ENCODE peak calls at places on chromosome 13, in nine cellular contexts. R is nephron progenitor cell, S is gastrocnemius medialis, V is KG1, N is cardiac muscle cell, M is SJCRH30, Z is iris pigment epithelial cell, U is H9, E is psoas muscle. B is an unnamed sample.

GRCh38 chr13:103794526-103794925 is 728.3 kb upstream of the SLC10A2 start:
- DNase-seq in R (no peak), S (no peak), V (no peak), N (no peak), M (no peak), Z (no peak), U (no peak), E (no peak), B (no peak)

GRCh38 chr13:61765940-61766666 is 350.5 kb upstream of the PCDH20 start:
- DNase-seq in R (no peak), S (no peak), V (no peak), N (no peak), M (no peak), Z (no peak), U (no peak), E (no peak), B (no peak)

GRCh38 chr13:45564108-45564507 is 51.4 kb downstream of the ERICH6B start:
- DNase-seq in R (no peak), S (no peak), V (no peak), N (peak; percentile 39), M (peak; percentile 30), Z (peak; percentile 79), U (no peak), E (no peak), B (no peak)

GRCh38 chr13:46624353-46624752 is 71.4 kb downstream of the LRCH1 start:
- DNase-seq in R (no peak), S (no peak), V (no peak), N (no peak), M (no peak), Z (no peak), U (no peak), E (no peak), B (no peak)

GRCh38 chr13:39196957-39197644 is 158.8 kb downstream of the NHLRC3 start:
- DNase-seq in R (no peak), S (no peak), V (no peak), N (no peak), M (no peak), Z (peak; percentile 1), U (no peak), E (no peak), B (no peak)

GRCh38 chr13:28754698-28755545 is 36.2 kb upstream of the SLC46A3 start:
- DNase-seq in R (no peak), S (no peak), V (peak; percentile 78), N (peak; percentile 12), M (no peak), Z (peak; percentile 61), U (peak; percentile 67), E (peak; percentile 60), B (peak; percentile 83)

GRCh38 chr13:20118268-20119140 is 42.3 kb downstream of the GJA3 start:
- DNase-seq in R (peak; percentile 52), S (peak; percentile 37), V (no peak), N (peak; percentile 36), M (peak; percentile 70), Z (peak; percentile 34), U (peak; percentile 70), E (peak; percentile 64), B (no peak)

GRCh38 chr13:31786011-31786410 is 46.7 kb downstream of the RXFP2 start:
- DNase-seq in R (no peak), S (no peak), V (no peak), N (no peak), M (no peak), Z (peak; percentile 47), U (no peak), E (no peak), B (no peak)

GRCh38 chr13:30333601-30334000 is 26.2 kb upstream of the KATNAL1 start:
- DNase-seq in R (no peak), S (no peak), V (no peak), N (no peak), M (no peak), Z (no peak), U (no peak), E (no peak), B (no peak)

GRCh38 chr13:113763961-113764792 is 5.2 kb downstream of the TMEM255B start:
- DNase-seq in R (no peak), S (no peak), V (no peak), N (no peak), M (no peak), Z (no peak), U (no peak), E (no peak), B (no peak)

GRCh38 chr13:24744247-24744646 is 19.7 kb upstream of the RNF17 start:
- DNase-seq in R (no peak), S (no peak), V (no peak), N (no peak), M (no peak), Z (no peak), U (no peak), E (no peak), B (no peak)

B was measured in CMK.